ENCODE peak calls at places on chromosomes 11 and 22, in four cellular contexts. E, H, A and O are unnamed samples.

GRCh38 chr11:72088076-72088806 is 7.6 kb downstream of the LRRC51 start:
- DNase-seq in E (no peak), H (peak; percentile 79), A (no peak), O (no peak)

GRCh38 chr11:116885951-116886629 is 48.7 kb upstream of the APOA1 start:
- DNase-seq in E (no peak), H (peak; percentile 68), A (no peak), O (no peak)

GRCh38 chr11:68461284-68461861 is 821 bp downstream of the PPP6R3 start:
- DNase-seq in E (no peak), H (peak; percentile 52), A (peak; percentile 8), O (no peak)

GRCh38 chr11:124676386-124676785 is 2.7 kb downstream of the SPA17 start:
- DNase-seq in E (no peak), H (peak; percentile 78), A (no peak), O (no peak)

GRCh38 chr11:30984827-30985226 is 384.7 kb downstream of the DCDC1 start:
- DNase-seq in E (no peak), H (peak; percentile 52), A (no peak), O (no peak)

GRCh38 chr22:42313204-42313603 is 42.8 kb upstream of the TCF20 start:
- DNase-seq in E (no peak), H (no peak), A (no peak), O (no peak)

GRCh38 chr11:20002312-20003216 is 157.7 kb downstream of the DBX1 start:
- DNase-seq in E (no peak), H (no peak), A (no peak), O (no peak)

GRCh38 chr11:114259124-114259526 is 37.1 kb upstream of the NNMT start:
- DNase-seq in E (no peak), H (no peak), A (no peak), O (no peak)

GRCh38 chr11:69601346-69601975 is 39.5 kb upstream of the CCND1 start:
- DNase-seq in E (no peak), H (no peak), A (no peak), O (no peak)

GRCh38 chr11:11931461-11932055 is 76.9 kb downstream of the DKK3 start:
- DNase-seq in E (peak; percentile 34), H (peak; percentile 87), A (peak; percentile 53), O (no peak)

GRCh38 chr11:11929920-11930319 is 78.5 kb downstream of the DKK3 start:
- DNase-seq in E (no peak), H (no peak), A (no peak), O (no peak)
- H3K36me3 ChIP-seq in E (peaks cover 29% of the 10 kb centered on the region), H (peaks cover 44% of the 10 kb centered on the region), A (peaks cover 5% of the 10 kb centered on the region), O (peaks cover 22% of the 10 kb centered on the region)

GRCh38 chr22:50529416-50530279 is at the start of gene TYMP:
- DNase-seq in E (peak; percentile 64), H (peak; percentile 82), A (no peak), O (peak; percentile 67)
- H3K4me1 ChIP-seq in E (peaks cover 59% of the 10 kb centered on the region), H (no peaks in the 10 kb centered on the region), A (peaks cover 24% of the 10 kb centered on the region), O (peaks cover 35% of the 10 kb centered on the region)

DNA sequence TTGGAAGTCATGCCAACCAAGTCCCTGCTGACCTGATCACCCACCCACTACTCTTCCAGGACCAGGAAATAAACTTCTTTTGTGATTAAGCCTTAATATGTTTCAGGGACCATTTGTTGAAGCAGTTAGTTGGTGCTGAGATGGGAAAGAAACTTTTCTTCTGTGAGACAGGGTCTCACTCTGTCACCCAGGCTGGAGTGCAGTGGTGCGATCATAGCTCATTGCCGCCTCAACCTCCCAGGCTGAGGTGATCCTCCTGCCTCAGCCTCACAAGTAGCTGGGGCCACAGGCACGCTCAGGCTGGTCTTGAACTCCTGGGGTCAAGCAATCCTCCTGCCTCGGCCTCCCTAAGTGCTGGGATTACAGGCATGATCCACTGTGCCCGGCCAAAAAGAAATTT is 10.6 kb downstream of the SUSD2 start:
- DNase-seq in E (no peak), H (no peak), A (no peak), O (no peak)
- H3K36me3 ChIP-seq in E (no peaks in the 10 kb centered on the region), H (no peaks in the 10 kb centered on the region), A (no peaks in the 10 kb centered on the region), O (no peaks in the 10 kb centered on the region)

GRCh38 chr11:40606800-40607199 is 852.7 kb downstream of the LRRC4C start:
- DNase-seq in E (no peak), H (no peak), A (no peak), O (no peak)
- H3K4me1 ChIP-seq in E (no peaks in the 10 kb centered on the region), H (no peaks in the 10 kb centered on the region), A (no peaks in the 10 kb centered on the region), O (no peaks in the 10 kb centered on the region)

DNA sequence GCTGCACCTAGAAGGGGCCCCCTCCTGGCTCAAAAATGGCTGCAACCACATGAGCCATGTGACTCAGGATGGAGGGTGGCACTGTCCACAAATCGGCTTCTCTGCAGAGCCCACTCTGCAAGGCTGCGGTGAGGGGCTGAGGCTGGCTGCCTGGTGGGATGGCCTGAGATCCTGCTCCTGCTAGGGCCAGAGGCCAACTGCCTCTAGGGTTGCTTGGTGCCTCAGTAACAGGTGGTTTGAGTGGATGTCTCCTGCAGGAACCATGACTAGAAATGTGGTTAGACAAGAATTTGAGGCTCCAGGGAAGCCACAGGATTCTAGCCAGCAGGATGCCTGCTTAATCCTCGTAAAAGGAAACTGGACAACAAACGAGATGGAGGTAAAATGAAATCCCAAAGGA is 17.1 kb downstream of the PATZ1 start:
- DNase-seq in E (no peak), H (no peak), A (no peak), O (no peak)
- H3K36me3 ChIP-seq in E (peaks cover 71% of the 10 kb centered on the region), H (peaks cover 6% of the 10 kb centered on the region), A (no peaks in the 10 kb centered on the region), O (peaks cover 69% of the 10 kb centered on the region)